ENCODE peak calls at places on chromosomes 6 and 20, in eight cellular contexts. One of them, this sample, is unnamed.

GRCh38 chr6:3489032-3489757 is 32.3 kb upstream of the SLC22A23 start:
- DNase-seq in left cardiac atrium: no peak
- DNase-seq in EH: peak
- DNase-seq in ovary: no peak
- DNase-seq in A549: no peak
- DNase-seq in KG1: no peak
- DNase-seq in GM04504: no peak
- DNase-seq in mesenchymal stem cell: no peak
- DNase-seq in this sample: no peak

GRCh38 chr6:14121936-14122344 is 4.4 kb downstream of the CD83 start:
- DNase-seq in KG1: no peak
- DNase-seq in ovary: no peak
- DNase-seq in A549: no peak
- DNase-seq in EH: no peak
- DNase-seq in left cardiac atrium: no peak
- DNase-seq in mesenchymal stem cell: no peak
- DNase-seq in GM04504: no peak
- DNase-seq in this sample: no peak

GRCh38 chr20:3654326-3655031 is 8.7 kb downstream of the GFRA4 start:
- DNase-seq in mesenchymal stem cell: no peak
- DNase-seq in EH: no peak
- DNase-seq in left cardiac atrium: no peak
- DNase-seq in KG1: no peak
- DNase-seq in GM04504: no peak
- DNase-seq in ovary: no peak
- DNase-seq in A549: no peak
- DNase-seq in this sample: no peak

GRCh38 chr6:163945813-163946212 is 531.3 kb downstream of the QKI start:
- DNase-seq in left cardiac atrium: no peak
- DNase-seq in mesenchymal stem cell: no peak
- DNase-seq in KG1: no peak
- DNase-seq in ovary: no peak
- DNase-seq in GM04504: no peak
- DNase-seq in A549: no peak
- DNase-seq in EH: no peak
- DNase-seq in this sample: no peak

GRCh38 chr20:22003680-22004079 is 298.2 kb downstream of the PAX1 start:
- DNase-seq in ovary: no peak
- DNase-seq in KG1: no peak
- DNase-seq in mesenchymal stem cell: no peak
- DNase-seq in EH: no peak
- DNase-seq in GM04504: no peak
- DNase-seq in A549: no peak
- DNase-seq in left cardiac atrium: no peak
- DNase-seq in this sample: no peak

GRCh38 chr6:56806368-56806767 is 148.5 kb upstream of the BEND6 start:
- DNase-seq in ovary: no peak
- DNase-seq in KG1: no peak
- DNase-seq in A549: no peak
- DNase-seq in left cardiac atrium: no peak
- DNase-seq in mesenchymal stem cell: no peak
- DNase-seq in GM04504: no peak
- DNase-seq in EH: no peak
- DNase-seq in this sample: no peak

GRCh38 chr6:29887330-29887818 is 55.0 kb upstream of the HLA-A start:
- DNase-seq in GM04504: peak
- DNase-seq in mesenchymal stem cell: peak
- DNase-seq in left cardiac atrium: peak
- DNase-seq in ovary: peak
- DNase-seq in A549: no peak
- DNase-seq in EH: peak
- DNase-seq in KG1: no peak
- DNase-seq in this sample: peak

GRCh38 chr6:134878136-134878535 is 71.8 kb downstream of the ALDH8A1 start:
- DNase-seq in left cardiac atrium: no peak
- DNase-seq in EH: peak
- DNase-seq in GM04504: no peak
- DNase-seq in A549: no peak
- DNase-seq in KG1: no peak
- DNase-seq in mesenchymal stem cell: no peak
- DNase-seq in ovary: no peak
- DNase-seq in this sample: no peak

GRCh38 chr6:101803146-101803545 is 409.6 kb downstream of the GRIK2 start:
- DNase-seq in A549: no peak
- DNase-seq in GM04504: no peak
- DNase-seq in KG1: no peak
- DNase-seq in mesenchymal stem cell: peak
- DNase-seq in left cardiac atrium: no peak
- DNase-seq in ovary: no peak
- DNase-seq in EH: peak
- DNase-seq in this sample: no peak

GRCh38 chr6:10305740-10306423 is 109.0 kb downstream of the TFAP2A start:
- DNase-seq in KG1: no peak
- DNase-seq in left cardiac atrium: no peak
- DNase-seq in GM04504: no peak
- DNase-seq in ovary: no peak
- DNase-seq in A549: no peak
- DNase-seq in EH: peak
- DNase-seq in mesenchymal stem cell: no peak
- DNase-seq in this sample: no peak

GRCh38 chr6:134303903-134304302 is 14.0 kb downstream of the SGK1 start:
- DNase-seq in EH: no peak
- DNase-seq in left cardiac atrium: no peak
- DNase-seq in ovary: no peak
- DNase-seq in mesenchymal stem cell: no peak
- DNase-seq in A549: no peak
- DNase-seq in GM04504: no peak
- DNase-seq in KG1: no peak
- DNase-seq in this sample: no peak

GRCh38 chr6:107962723-107963122 is 4.7 kb upstream of the SEC63 start:
- DNase-seq in left cardiac atrium: no peak
- DNase-seq in KG1: no peak
- DNase-seq in mesenchymal stem cell: no peak
- DNase-seq in EH: no peak
- DNase-seq in GM04504: no peak
- DNase-seq in ovary: no peak
- DNase-seq in A549: no peak
- DNase-seq in this sample: no peak

GRCh38 chr6:76835289-76835688 is 628.0 kb downstream of the HTR1B start:
- DNase-seq in EH: no peak
- DNase-seq in A549: no peak
- DNase-seq in left cardiac atrium: no peak
- DNase-seq in ovary: no peak
- DNase-seq in mesenchymal stem cell: no peak
- DNase-seq in GM04504: no peak
- DNase-seq in KG1: no peak
- DNase-seq in this sample: no peak

GRCh38 chr6:16136086-16136485 is 7.2 kb downstream of the MYLIP start:
- DNase-seq in KG1: no peak
- DNase-seq in A549: no peak
- DNase-seq in GM04504: no peak
- DNase-seq in EH: no peak
- DNase-seq in ovary: no peak
- DNase-seq in mesenchymal stem cell: no peak
- DNase-seq in left cardiac atrium: no peak
- DNase-seq in this sample: peak

GRCh38 chr6:141753180-141753579 is 379.5 kb upstream of the GJE1 start:
- DNase-seq in mesenchymal stem cell: no peak
- DNase-seq in EH: no peak
- DNase-seq in KG1: no peak
- DNase-seq in left cardiac atrium: no peak
- DNase-seq in A549: no peak
- DNase-seq in ovary: no peak
- DNase-seq in GM04504: no peak
- DNase-seq in this sample: no peak

GRCh38 chr20:44720617-44720993 is 5.4 kb downstream of the CCN5 start:
- DNase-seq in EH: peak
- DNase-seq in KG1: no peak
- DNase-seq in mesenchymal stem cell: peak
- DNase-seq in ovary: peak
- DNase-seq in A549: peak
- DNase-seq in left cardiac atrium: no peak
- DNase-seq in GM04504: no peak
- DNase-seq in this sample: no peak

GRCh38 chr6:151387581-151387980 is 3.8 kb downstream of the ZBTB2 start:
- DNase-seq in ovary: no peak
- DNase-seq in KG1: no peak
- DNase-seq in GM04504: no peak
- DNase-seq in A549: no peak
- DNase-seq in EH: peak
- DNase-seq in mesenchymal stem cell: peak
- DNase-seq in left cardiac atrium: no peak
- DNase-seq in this sample: no peak

GRCh38 chr6:168124921-168125320 is 45.9 kb upstream of the FRMD1 start:
- DNase-seq in mesenchymal stem cell: no peak
- DNase-seq in KG1: no peak
- DNase-seq in ovary: no peak
- DNase-seq in EH: no peak
- DNase-seq in A549: no peak
- DNase-seq in left cardiac atrium: no peak
- DNase-seq in GM04504: no peak
- DNase-seq in this sample: no peak

GRCh38 chr20:10508468-10509251 is 73.6 kb downstream of the SLX4IP start:
- DNase-seq in mesenchymal stem cell: peak
- DNase-seq in A549: no peak
- DNase-seq in ovary: peak
- DNase-seq in EH: peak
- DNase-seq in GM04504: no peak
- DNase-seq in left cardiac atrium: peak
- DNase-seq in KG1: no peak
- DNase-seq in this sample: no peak

GRCh38 chr6:15065603-15066002 is 180.3 kb upstream of the JARID2 start:
- DNase-seq in mesenchymal stem cell: peak
- DNase-seq in A549: no peak
- DNase-seq in GM04504: peak
- DNase-seq in left cardiac atrium: no peak
- DNase-seq in KG1: no peak
- DNase-seq in EH: peak
- DNase-seq in ovary: no peak
- DNase-seq in this sample: no peak

GRCh38 chr6:2037230-2037926 is 208.0 kb downstream of the GMDS start:
- DNase-seq in EH: peak
- DNase-seq in left cardiac atrium: no peak
- DNase-seq in KG1: no peak
- DNase-seq in mesenchymal stem cell: no peak
- DNase-seq in ovary: no peak
- DNase-seq in GM04504: no peak
- DNase-seq in A549: no peak
- DNase-seq in this sample: no peak

GRCh38 chr20:21174425-21175239 is 48.8 kb downstream of the KIZ start:
- DNase-seq in left cardiac atrium: no peak
- DNase-seq in A549: no peak
- DNase-seq in GM04504: peak
- DNase-seq in EH: peak
- DNase-seq in KG1: no peak
- DNase-seq in mesenchymal stem cell: no peak
- DNase-seq in ovary: no peak
- DNase-seq in this sample: no peak

GRCh38 chr6:116268589-116269293 is 11.0 kb downstream of the TSPYL1 start:
- DNase-seq in GM04504: peak
- DNase-seq in mesenchymal stem cell: peak
- DNase-seq in KG1: peak
- DNase-seq in left cardiac atrium: no peak
- DNase-seq in ovary: no peak
- DNase-seq in A549: peak
- DNase-seq in EH: peak
- DNase-seq in this sample: no peak

GRCh38 chr6:142542704-142543233 is 241.0 kb downstream of the ADGRG6 start:
- DNase-seq in GM04504: peak
- DNase-seq in mesenchymal stem cell: no peak
- DNase-seq in ovary: peak
- DNase-seq in KG1: no peak
- DNase-seq in left cardiac atrium: peak
- DNase-seq in A549: no peak
- DNase-seq in EH: peak
- DNase-seq in this sample: no peak

GRCh38 chr6:156719720-156720563 is 57.2 kb upstream of the ARID1B start:
- DNase-seq in GM04504: peak
- DNase-seq in A549: peak
- DNase-seq in left cardiac atrium: peak
- DNase-seq in mesenchymal stem cell: peak
- DNase-seq in EH: peak
- DNase-seq in ovary: peak
- DNase-seq in KG1: no peak
- DNase-seq in this sample: peak

This sample was measured in T follicular helper cell.